ENCODE peak calls at places on chromosomes 13 and 19, in seven cellular contexts. O is progenitor cell of endocrine pancreas; E is gastrocnemius medialis; H is brain microvascular endothelial cell; U is activated T-helper 9 cell treated with anti-CD3 and anti-CD28 coated beads, Interleukin-2, amount 50 U/mL, for 16 hours; J is MM.1S; N is breast epithelium. K is an unnamed sample.

GRCh38 chr19:54418030-54418929 is 3.0 kb downstream of the TTYH1 start:
- DNase-seq in J (no peak), O (no peak), U (no peak), E (no peak), H (peak; percentile 68), N (no peak), K (no peak)

GRCh38 chr13:112561478-112561877 is 26.5 kb downstream of the TUBGCP3 start:
- DNase-seq in E (no peak), U (no peak), H (no peak), J (no peak), N (no peak), O (no peak), K (no peak)

GRCh38 chr19:47779524-47780214 is 1.2 kb downstream of the SELENOW start:
- DNase-seq in U (no peak), E (peak; percentile 95), N (peak; percentile 56), J (no peak), H (no peak), O (no peak), K (no peak)

GRCh38 chr19:7831452-7831851 is 1.4 kb downstream of the EVI5L start:
- DNase-seq in E (no peak), H (no peak), J (no peak), N (no peak), O (no peak), U (no peak), K (no peak)

GRCh38 chr13:21075303-21076264 is 14.2 kb upstream of the LATS2 start:
- DNase-seq in H (no peak), O (peak; percentile 34), N (no peak), E (no peak), J (no peak), U (no peak), K (peak; percentile 29)

GRCh38 chr19:9381367-9381785 is 18.6 kb downstream of the ZNF177 start:
- DNase-seq in O (no peak), J (no peak), H (no peak), U (no peak), E (no peak), N (no peak), K (no peak)

GRCh38 chr13:19156013-19156825 is 25.4 kb downstream of the TUBA3C start:
- DNase-seq in E (no peak), N (no peak), H (no peak), U (no peak), J (no peak), O (no peak), K (no peak)

GRCh38 chr13:47216176-47216822 is 319.4 kb upstream of the HTR2A start:
- DNase-seq in N (no peak), E (no peak), U (no peak), H (no peak), O (no peak), J (peak; percentile 47), K (no peak)

GRCh38 chr19:35090795-35091214 is 24.8 kb upstream of the FXYD3 start:
- DNase-seq in U (no peak), N (no peak), H (no peak), J (peak; percentile 14), E (peak; percentile 69), O (no peak), K (no peak)

GRCh38 chr19:46926201-46927071 is 65.6 kb downstream of the ARHGAP35 start:
- DNase-seq in H (no peak), E (no peak), O (no peak), J (no peak), U (no peak), N (no peak), K (no peak)

GRCh38 chr13:51066091-51066831 is 44.8 kb downstream of the C13orf42 start:
- DNase-seq in J (no peak), U (no peak), O (no peak), E (no peak), N (peak; percentile 23), H (peak; percentile 46), K (no peak)

GRCh38 chr13:33937373-33938087 is 119.6 kb downstream of the RFC3 start:
- DNase-seq in H (no peak), J (no peak), E (no peak), U (no peak), O (no peak), N (no peak), K (no peak)

GRCh38 chr13:100535401-100536135 is 53.0 kb downstream of the GGACT start:
- DNase-seq in H (no peak), J (no peak), U (no peak), O (no peak), N (no peak), E (no peak), K (no peak)

GRCh38 chr19:18224525-18225354 is 1.5 kb downstream of the PDE4C start:
- DNase-seq in H (peak; percentile 99), O (peak; percentile 96), E (peak; percentile 98), N (peak; percentile 97), J (peak; percentile 88), U (peak; percentile 76), K (peak; percentile 61)

GRCh38 chr13:39417131-39417530 is 185.9 kb downstream of the LHFPL6 start:
- DNase-seq in E (no peak), J (no peak), U (no peak), O (no peak), N (no peak), H (no peak), K (no peak)

GRCh38 chr19:49390978-49391304 is 2.9 kb downstream of the KASH5 start:
- DNase-seq in N (no peak), U (no peak), J (no peak), O (no peak), E (no peak), H (no peak), K (no peak)

GRCh38 chr13:99626461-99627082 is 125.3 kb downstream of the TM9SF2 start:
- DNase-seq in N (no peak), O (no peak), U (no peak), J (no peak), H (peak; percentile 72), E (peak; percentile 26), K (no peak)

GRCh38 chr13:111962431-111962891 is 104.5 kb upstream of the SOX1 start:
- DNase-seq in O (no peak), E (no peak), N (no peak), U (no peak), H (no peak), J (no peak), K (no peak)